ENCODE peak calls at places on chromosomes 7 and 10, in ten cellular contexts. W is tibial nerve, H is thyroid gland, L is heart left ventricle, V is IMR-90, U is Peyer's patch, Q is suprapubic skin, A is sigmoid colon, K is body of pancreas, Y is A549. Z is an unnamed sample.
A peak's percentile ranks its signal among the peaks of the same experiment; 100 is the strongest.

GRCh38 chr7:36395171-36395894 is 5.7 kb downstream of the ANLN start:
- DNase-seq in Q (no peak), K (no peak), L (no peak), V (no peak), Y (no peak), W (no peak), A (no peak), U (no peak), H (no peak), Z (no peak)

GRCh38 chr7:116671681-116672595 is at the start of gene MET:
- DNase-seq in H (peak; percentile 91), Y (peak; percentile 88), K (peak; percentile 92), U (peak; percentile 88), W (peak; percentile 73), Q (peak; percentile 81), L (peak; percentile 74), V (peak; percentile 72), A (peak; percentile 85), Z (peak; percentile 68)

GRCh38 chr10:119161680-119162079 is 3.8 kb downstream of the SFXN4 start:
- DNase-seq in Q (no peak), K (no peak), A (peak; percentile 33), L (no peak), W (no peak), U (no peak), H (no peak), Y (no peak), V (peak; percentile 76), Z (peak; percentile 73)

GRCh38 chr7:157558061-157558460 is 221.3 kb downstream of the DNAJB6 start:
- DNase-seq in A (peak; percentile 20), W (no peak), L (no peak), V (no peak), Q (peak; percentile 45), U (peak; percentile 25), H (no peak), K (no peak), Y (no peak), Z (no peak)

GRCh38 chr7:151776876-151777510 is 99.9 kb downstream of the PRKAG2 start:
- DNase-seq in V (no peak), A (no peak), L (no peak), H (no peak), Q (no peak), Y (no peak), U (no peak), K (no peak), W (no peak), Z (no peak)

GRCh38 chr10:100528123-100528884 is 1.4 kb downstream of the NDUFB8 start:
- DNase-seq in W (no peak), Q (no peak), L (no peak), A (no peak), U (no peak), Y (no peak), H (no peak), V (no peak), K (no peak), Z (no peak)

GRCh38 chr10:73529089-73529832 is 33.4 kb upstream of the PPP3CB start:
- DNase-seq in L (peak; percentile 42), Y (peak; percentile 58), H (peak; percentile 49), W (peak; percentile 74), V (peak; percentile 81), Q (no peak), K (peak; percentile 44), A (peak; percentile 67), U (peak; percentile 68), Z (peak; percentile 67)

GRCh38 chr10:85224366-85224960 is 896.1 kb downstream of the CCSER2 start:
- DNase-seq in K (no peak), A (no peak), H (peak; percentile 42), V (no peak), L (no peak), Y (no peak), W (no peak), Q (no peak), U (no peak), Z (no peak)

GRCh38 chr7:125119559-125120115 is 190.0 kb upstream of the POT1 start:
- DNase-seq in A (no peak), W (no peak), U (no peak), Q (no peak), L (no peak), V (no peak), H (no peak), Y (no peak), K (no peak), Z (no peak)

GRCh38 chr10:28986117-28986792 is 302.6 kb upstream of the LYZL1 start:
- DNase-seq in K (no peak), L (no peak), A (no peak), W (no peak), Y (peak; percentile 20), U (no peak), Q (no peak), H (no peak), V (peak; percentile 42), Z (no peak)

GRCh38 chr10:22253578-22253882 is 35.7 kb upstream of the EBLN1 start:
- DNase-seq in V (no peak), A (no peak), K (peak; percentile 16), L (no peak), W (peak; percentile 31), Q (no peak), U (peak; percentile 71), H (peak; percentile 42), Y (no peak), Z (peak; percentile 24)

GRCh38 chr7:102152672-102153585 is 133.7 kb upstream of the SH2B2 start:
- DNase-seq in Q (no peak), H (peak; percentile 41), U (no peak), V (peak; percentile 63), K (no peak), W (no peak), Y (peak; percentile 95), L (peak; percentile 40), A (no peak), Z (no peak)

GRCh38 chr7:132428247-132428919 is 147.9 kb downstream of the PLXNA4 start:
- DNase-seq in W (no peak), A (no peak), L (no peak), H (no peak), Y (no peak), U (no peak), K (no peak), V (no peak), Q (no peak), Z (no peak)

GRCh38 chr7:108576110-108576509 is 6.4 kb downstream of the DNAJB9 start:
- DNase-seq in W (no peak), Y (no peak), Q (no peak), V (no peak), U (no peak), L (no peak), A (no peak), K (no peak), H (no peak), Z (no peak)

GRCh38 chr10:71840177-71840711 is 10.8 kb downstream of the PSAP start:
- DNase-seq in L (peak; percentile 73), U (peak; percentile 71), W (peak; percentile 64), Y (peak; percentile 76), Q (no peak), K (peak; percentile 70), V (peak; percentile 96), A (peak; percentile 83), H (peak; percentile 95), Z (peak; percentile 94)

DNA sequence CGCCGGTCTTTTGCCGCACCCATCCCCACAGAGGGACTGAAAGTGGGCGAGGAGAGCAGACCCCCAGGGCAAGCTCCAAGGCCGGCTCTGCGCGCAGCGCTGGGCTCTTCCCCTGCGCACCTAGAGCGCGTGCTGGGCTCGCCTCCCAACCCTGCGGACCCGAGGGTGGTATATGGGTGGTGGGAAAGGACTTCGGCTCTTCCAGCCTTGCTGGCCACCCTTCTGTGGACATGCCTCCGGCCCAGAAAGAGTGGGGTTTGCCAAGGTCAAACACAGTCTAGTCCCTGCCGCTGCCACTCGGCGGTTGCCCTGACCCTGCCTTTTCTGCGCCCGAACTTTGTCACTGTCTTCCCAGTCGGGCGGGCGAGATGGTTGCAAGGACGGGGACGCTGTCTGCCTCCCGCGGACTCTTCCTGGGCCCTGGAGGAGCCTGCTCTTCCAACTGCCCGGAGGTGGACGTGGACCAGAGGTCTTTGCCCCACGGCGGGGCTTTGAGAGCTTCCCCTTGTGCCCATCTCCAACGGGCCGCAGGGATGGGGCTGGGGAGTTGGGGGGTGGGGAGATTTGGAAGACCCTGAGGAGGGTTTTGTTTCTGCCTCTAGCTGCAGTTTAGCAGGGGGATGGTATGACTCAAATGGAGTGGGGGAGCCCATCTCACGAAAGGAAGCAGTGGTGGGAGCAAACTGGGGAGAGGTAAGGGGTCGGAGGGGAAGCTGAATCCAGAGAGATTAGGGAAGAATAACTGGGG is 1.5 kb downstream of the ADCY1 start:
- DNase-seq in K (no peak), L (no peak), Y (no peak), H (no peak), V (no peak), W (no peak), U (no peak), Q (peak; percentile 75), A (peak; percentile 35), Z (no peak)
- TF ChIP-seq POLR2A in K (no peak), L (no peak), Y (no peak), H (no peak), V (no peak), W (no peak), U (no peak), Q (no peak), A (no peak), Z (no peak)

GRCh38 chr7:55100172-55100961 is 81.5 kb downstream of the EGFR start:
- DNase-seq in Q (peak; percentile 91), A (peak; percentile 89), W (peak; percentile 86), K (peak; percentile 90), Y (no peak), L (peak; percentile 88), H (no peak), U (peak; percentile 72), V (peak; percentile 45), Z (peak; percentile 53)
- H3K4me1 ChIP-seq in Q (peaks cover 69% of the 10 kb centered on the region), A (peaks cover 32% of the 10 kb centered on the region), W (no peaks in the 10 kb centered on the region), K (peaks cover 31% of the 10 kb centered on the region), Y (peaks cover 39% of the 10 kb centered on the region), L (peaks cover 56% of the 10 kb centered on the region), H (peaks cover 9% of the 10 kb centered on the region), U (no peaks in the 10 kb centered on the region), V (peaks cover 29% of the 10 kb centered on the region), Z (peaks cover 33% of the 10 kb centered on the region)

DNA sequence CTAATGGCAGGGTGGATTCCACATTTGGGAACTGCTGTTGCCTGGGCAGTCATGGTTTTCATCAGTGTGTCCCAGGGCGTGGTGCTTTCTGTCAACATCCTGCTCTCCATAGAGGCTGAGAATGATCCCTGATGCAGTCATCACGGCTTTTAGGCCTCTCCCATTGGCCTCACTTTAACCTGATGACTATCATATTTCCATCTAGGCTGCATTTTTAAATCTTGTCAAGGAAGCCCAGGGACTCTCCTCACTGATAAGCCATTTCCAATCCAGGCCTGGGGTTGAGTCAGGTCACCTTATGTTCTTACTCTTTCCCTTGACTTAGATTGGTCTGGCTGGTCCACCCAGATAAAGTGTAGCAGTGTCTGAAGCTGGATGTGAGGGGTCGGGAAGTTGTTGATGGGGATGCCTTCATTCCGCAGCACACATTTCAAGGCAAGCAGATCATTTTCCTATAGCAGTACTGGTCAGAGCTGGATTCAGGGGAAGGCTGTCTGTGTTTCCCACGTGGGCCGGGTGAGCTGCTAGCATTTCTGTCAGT is 177.0 kb downstream of the AUTS2 start:
- DNase-seq in A (peak; percentile 64), L (peak; percentile 48), W (peak; percentile 44), V (no peak), U (no peak), Q (no peak), Y (peak; percentile 25), K (no peak), H (peak; percentile 5), Z (peak; percentile 37)
- TF ChIP-seq POLR2A in A (no peak), L (no peak), W (no peak), V (no peak), U (no peak), Q (no peak), Y (no peak), K (no peak), H (no peak), Z (no peak)

DNA sequence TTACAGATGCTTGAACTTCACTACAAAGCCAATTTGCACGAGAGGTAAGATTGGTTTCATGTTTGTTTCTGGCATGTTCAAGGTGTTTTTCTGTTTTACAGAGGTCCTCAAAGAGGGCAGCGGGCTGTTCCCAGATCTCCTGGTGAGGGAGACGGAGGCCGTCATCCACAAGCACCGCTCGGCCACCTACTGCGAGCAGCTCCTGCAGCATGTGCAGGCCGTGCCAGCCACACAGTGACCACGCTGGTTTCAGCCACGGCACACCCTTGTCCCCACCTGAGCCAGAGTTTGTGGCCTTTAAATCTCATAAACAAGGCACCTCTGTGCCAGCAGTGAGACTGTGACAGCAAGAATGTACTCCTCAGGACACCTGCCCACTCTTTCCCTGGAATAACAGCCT is 46.9 kb upstream of the SUN1 start:
- DNase-seq in W (no peak), H (no peak), Q (no peak), U (no peak), L (no peak), V (no peak), Y (no peak), A (no peak), K (no peak), Z (no peak)
- H3K4me1 ChIP-seq in W (no peaks in the 10 kb centered on the region), H (peaks cover 8% of the 10 kb centered on the region), Q (peaks cover 9% of the 10 kb centered on the region), U (no peaks in the 10 kb centered on the region), L (peaks cover 18% of the 10 kb centered on the region), V (no peaks in the 10 kb centered on the region), Y (no peaks in the 10 kb centered on the region), A (peaks cover 37% of the 10 kb centered on the region), K (no peaks in the 10 kb centered on the region), Z (no peaks in the 10 kb centered on the region)

Z was measured in adrenal gland.